ENCODE peak calls at places on chromosomes 11 and 22, in five cellular contexts. One of them, this sample, is unnamed.

GRCh38 chr22:22021160-22021750 is 38.7 kb upstream of the TOP3B start:
- DNase-seq in mammary epithelial cell: peak; percentile 88
- DNase-seq in cardiac muscle cell: no peak
- DNase-seq in suprapubic skin: no peak
- DNase-seq in stomach: no peak
- DNase-seq in this sample: no peak

GRCh38 chr22:17580461-17581031 is 17.2 kb downstream of the SLC25A18 start:
- DNase-seq in stomach: peak; percentile 36
- DNase-seq in cardiac muscle cell: peak; percentile 65
- DNase-seq in suprapubic skin: no peak
- DNase-seq in mammary epithelial cell: no peak
- DNase-seq in this sample: no peak

GRCh38 chr11:112968988-112969714 is 7.9 kb downstream of the NCAM1 start:
- DNase-seq in stomach: no peak
- DNase-seq in mammary epithelial cell: no peak
- DNase-seq in suprapubic skin: no peak
- DNase-seq in cardiac muscle cell: peak; percentile 78
- DNase-seq in this sample: no peak

GRCh38 chr11:128852327-128853023 is 14.6 kb downstream of the KCNJ1 start:
- DNase-seq in stomach: no peak
- DNase-seq in mammary epithelial cell: no peak
- DNase-seq in cardiac muscle cell: no peak
- DNase-seq in suprapubic skin: no peak
- DNase-seq in this sample: no peak

GRCh38 chr22:19976671-19977070 is 35.1 kb upstream of the TXNRD2 start:
- DNase-seq in suprapubic skin: no peak
- DNase-seq in cardiac muscle cell: no peak
- DNase-seq in mammary epithelial cell: no peak
- DNase-seq in stomach: no peak
- DNase-seq in this sample: no peak

GRCh38 chr22:27370281-27370680 is 431.3 kb downstream of the MN1 start:
- DNase-seq in stomach: no peak
- DNase-seq in cardiac muscle cell: peak; percentile 9
- DNase-seq in mammary epithelial cell: no peak
- DNase-seq in suprapubic skin: no peak
- DNase-seq in this sample: no peak

GRCh38 chr11:121521145-121522042 is 68.6 kb upstream of the SORL1-AS1 start:
- DNase-seq in mammary epithelial cell: peak; percentile 74
- DNase-seq in stomach: no peak
- DNase-seq in suprapubic skin: no peak
- DNase-seq in cardiac muscle cell: no peak
- DNase-seq in this sample: no peak

GRCh38 chr22:38305481-38306448 is 11.5 kb downstream of the CSNK1E start:
- DNase-seq in suprapubic skin: no peak
- DNase-seq in mammary epithelial cell: peak; percentile 63
- DNase-seq in stomach: no peak
- DNase-seq in cardiac muscle cell: peak; percentile 68
- DNase-seq in this sample: no peak

GRCh38 chr22:43734370-43735005 is 77.6 kb downstream of the EFCAB6 start:
- DNase-seq in mammary epithelial cell: no peak
- DNase-seq in stomach: no peak
- DNase-seq in suprapubic skin: no peak
- DNase-seq in cardiac muscle cell: no peak
- DNase-seq in this sample: no peak

GRCh38 chr11:117230981-117231636 is 764 bp downstream of the PCSK7 start:
- DNase-seq in stomach: no peak
- DNase-seq in mammary epithelial cell: peak; percentile 19
- DNase-seq in cardiac muscle cell: no peak
- DNase-seq in suprapubic skin: peak; percentile 52
- DNase-seq in this sample: no peak

GRCh38 chr22:38831166-38831945 is 12.5 kb downstream of the NPTXR start:
- DNase-seq in suprapubic skin: no peak
- DNase-seq in cardiac muscle cell: peak; percentile 84
- DNase-seq in stomach: no peak
- DNase-seq in mammary epithelial cell: peak; percentile 75
- DNase-seq in this sample: no peak

GRCh38 chr11:34749666-34750659 is 129.1 kb downstream of the EHF start:
- DNase-seq in suprapubic skin: peak; percentile 86
- DNase-seq in stomach: peak; percentile 94
- DNase-seq in cardiac muscle cell: peak; percentile 98
- DNase-seq in mammary epithelial cell: peak; percentile 86
- DNase-seq in this sample: peak; percentile 72

GRCh38 chr22:17779286-17780115 is 5.2 kb upstream of the BID start:
- DNase-seq in stomach: no peak
- DNase-seq in suprapubic skin: no peak
- DNase-seq in cardiac muscle cell: no peak
- DNase-seq in mammary epithelial cell: no peak
- DNase-seq in this sample: no peak

GRCh38 chr22:34105461-34106062 is 185.3 kb upstream of the LARGE1 start:
- DNase-seq in stomach: peak; percentile 81
- DNase-seq in mammary epithelial cell: peak; percentile 20
- DNase-seq in cardiac muscle cell: no peak
- DNase-seq in suprapubic skin: no peak
- DNase-seq in this sample: peak; percentile 35
- TF ChIP-seq CTCF in stomach: peak; percentile 80
- TF ChIP-seq CTCF in mammary epithelial cell: peak; percentile 18
- TF ChIP-seq CTCF in cardiac muscle cell: no peak
- TF ChIP-seq CTCF in suprapubic skin: peak; percentile 64
- TF ChIP-seq CTCF in this sample: peak; percentile 51

DNA sequence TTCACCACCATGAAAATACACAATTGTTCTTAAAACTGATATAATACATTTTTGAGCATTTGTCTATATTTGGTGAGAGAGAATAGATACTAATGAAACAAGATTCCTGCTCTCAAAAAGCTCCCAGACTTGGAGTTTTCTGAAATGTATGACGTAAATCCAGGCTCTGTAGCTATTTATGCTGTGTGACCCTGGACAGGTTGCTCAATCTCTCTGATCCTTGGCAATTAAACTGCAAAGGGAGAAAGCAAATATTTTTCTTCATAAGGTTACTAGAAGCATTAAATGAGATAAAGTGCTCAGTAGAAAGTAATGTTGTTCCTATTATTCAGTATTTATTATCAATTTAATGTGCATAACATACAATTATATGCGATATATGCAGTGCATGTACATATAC is 42.5 kb downstream of the SVIP start:
- DNase-seq in stomach: no peak
- DNase-seq in cardiac muscle cell: no peak
- DNase-seq in mammary epithelial cell: no peak
- DNase-seq in suprapubic skin: no peak
- DNase-seq in this sample: no peak
- H3K4me1 ChIP-seq in stomach: no peaks in the 10 kb centered on the region
- H3K4me1 ChIP-seq in cardiac muscle cell: no peaks in the 10 kb centered on the region
- H3K4me1 ChIP-seq in mammary epithelial cell: peaks cover 6% of the 10 kb centered on the region
- H3K4me1 ChIP-seq in suprapubic skin: no peaks in the 10 kb centered on the region
- H3K4me1 ChIP-seq in this sample: no peaks in the 10 kb centered on the region

GRCh38 chr22:49947296-49947622 is 13.3 kb upstream of the PIM3 start:
- DNase-seq in stomach: no peak
- DNase-seq in cardiac muscle cell: no peak
- DNase-seq in suprapubic skin: no peak
- DNase-seq in mammary epithelial cell: no peak
- DNase-seq in this sample: no peak
- H3K27ac ChIP-seq in stomach: peak overlapping the region; percentile 97
- H3K27ac ChIP-seq in cardiac muscle cell: no peak overlapping the region
- H3K27ac ChIP-seq in suprapubic skin: peak overlapping the region; percentile 92
- H3K27ac ChIP-seq in mammary epithelial cell: peak overlapping the region; percentile 27
- H3K27ac ChIP-seq in this sample: peak overlapping the region; percentile 86

DNA sequence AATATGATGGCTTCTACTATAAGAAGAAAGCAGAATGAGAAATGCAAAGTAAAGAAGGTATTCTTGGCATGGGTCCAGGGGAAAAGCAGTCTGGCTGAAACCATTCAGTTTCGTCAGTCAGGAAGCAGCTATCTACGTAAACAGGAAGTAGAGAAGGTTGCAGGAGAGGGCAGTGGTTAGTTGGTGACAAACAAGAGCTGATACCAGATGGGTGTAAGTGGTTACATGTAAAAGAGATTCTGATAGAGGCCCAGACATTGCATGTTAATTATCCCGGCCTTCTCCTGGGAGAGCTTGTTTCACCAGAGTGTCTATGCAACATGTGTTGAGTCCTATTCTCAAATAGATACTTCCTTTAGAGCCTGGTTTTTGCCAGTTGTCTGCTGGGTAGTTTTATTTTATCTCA is 58.4 kb upstream of the PSMA1 start:
- DNase-seq in mammary epithelial cell: peak; percentile 12
- DNase-seq in stomach: peak; percentile 46
- DNase-seq in suprapubic skin: no peak
- DNase-seq in cardiac muscle cell: peak; percentile 96
- DNase-seq in this sample: no peak
- TF ChIP-seq CTCF in mammary epithelial cell: no peak
- TF ChIP-seq CTCF in stomach: no peak
- TF ChIP-seq CTCF in suprapubic skin: no peak
- TF ChIP-seq CTCF in cardiac muscle cell: no peak
- TF ChIP-seq CTCF in this sample: no peak

DNA sequence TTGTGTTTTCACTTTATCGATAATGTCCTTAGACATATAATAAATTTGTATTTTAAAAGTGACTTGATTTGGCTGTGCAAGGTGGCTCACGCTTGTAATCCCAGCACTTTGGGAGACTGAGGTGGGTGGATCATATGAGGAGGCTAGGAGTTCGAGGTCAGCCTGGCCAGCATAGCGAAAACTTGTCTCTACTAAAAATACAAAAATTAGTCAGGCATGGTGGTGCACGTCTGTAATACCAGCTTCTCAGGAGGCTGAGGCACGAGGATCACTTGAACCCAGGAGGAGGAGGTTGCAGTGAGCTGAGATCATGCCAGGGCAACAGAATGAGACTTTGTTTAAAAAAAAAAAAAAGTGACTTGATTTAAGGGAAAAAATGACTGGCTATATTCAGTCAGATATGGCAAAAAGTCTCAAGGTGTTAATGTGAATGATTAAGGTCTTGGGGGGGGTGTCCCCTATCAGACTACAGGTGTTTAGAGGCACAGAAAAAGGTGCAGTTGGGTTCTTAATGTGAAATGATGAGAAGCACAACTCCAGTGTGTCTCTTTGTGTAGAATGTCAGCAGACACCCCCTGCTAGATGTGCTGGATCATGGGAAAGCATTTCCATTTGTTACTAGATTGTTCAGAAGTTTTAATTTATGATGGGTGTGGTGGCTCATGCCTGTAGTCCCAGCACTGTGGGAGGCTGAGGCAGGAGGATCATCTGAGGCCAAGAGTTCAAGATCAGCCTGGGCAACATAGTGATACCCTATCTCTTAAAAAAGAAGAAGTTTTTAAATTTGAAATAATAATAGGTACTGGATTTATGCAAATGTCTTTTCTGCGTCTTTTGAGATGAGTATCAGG is 17.0 kb downstream of the NEAT1 start:
- DNase-seq in mammary epithelial cell: no peak
- DNase-seq in cardiac muscle cell: peak; percentile 46
- DNase-seq in suprapubic skin: no peak
- DNase-seq in stomach: peak; percentile 24
- DNase-seq in this sample: peak; percentile 19
- H3K4me1 ChIP-seq in mammary epithelial cell: peaks cover 12% of the 10 kb centered on the region
- H3K4me1 ChIP-seq in cardiac muscle cell: no peaks in the 10 kb centered on the region
- H3K4me1 ChIP-seq in suprapubic skin: peaks cover 98% of the 10 kb centered on the region
- H3K4me1 ChIP-seq in stomach: peaks cover 44% of the 10 kb centered on the region
- H3K4me1 ChIP-seq in this sample: peaks cover 32% of the 10 kb centered on the region

DNA sequence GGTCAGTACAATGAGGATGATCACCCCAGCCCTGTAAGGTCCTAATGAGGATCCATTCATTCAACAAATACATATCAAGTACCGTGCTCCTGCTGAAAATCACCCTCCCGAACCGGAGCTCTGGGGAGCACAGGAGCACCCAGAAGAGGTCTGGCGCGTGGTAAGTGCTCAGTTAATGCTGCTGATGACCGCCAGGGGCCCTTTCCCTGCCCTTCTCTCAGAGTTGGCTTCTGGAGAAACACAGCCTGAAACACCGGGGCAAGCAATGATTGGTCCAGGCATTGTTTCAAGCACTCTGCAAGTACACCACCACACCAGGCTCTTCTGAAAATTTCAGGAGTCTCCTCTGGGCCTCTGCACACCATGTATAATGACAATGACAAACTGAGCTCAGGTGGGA is 3.8 kb upstream of the CCDC86 start:
- DNase-seq in stomach: no peak
- DNase-seq in suprapubic skin: no peak
- DNase-seq in cardiac muscle cell: peak; percentile 53
- DNase-seq in mammary epithelial cell: no peak
- DNase-seq in this sample: no peak
- H3K27ac ChIP-seq in stomach: no peak overlapping the region
- H3K27ac ChIP-seq in suprapubic skin: no peak overlapping the region
- H3K27ac ChIP-seq in cardiac muscle cell: no peak overlapping the region
- H3K27ac ChIP-seq in mammary epithelial cell: no peak overlapping the region
- H3K27ac ChIP-seq in this sample: no peak overlapping the region

DNA sequence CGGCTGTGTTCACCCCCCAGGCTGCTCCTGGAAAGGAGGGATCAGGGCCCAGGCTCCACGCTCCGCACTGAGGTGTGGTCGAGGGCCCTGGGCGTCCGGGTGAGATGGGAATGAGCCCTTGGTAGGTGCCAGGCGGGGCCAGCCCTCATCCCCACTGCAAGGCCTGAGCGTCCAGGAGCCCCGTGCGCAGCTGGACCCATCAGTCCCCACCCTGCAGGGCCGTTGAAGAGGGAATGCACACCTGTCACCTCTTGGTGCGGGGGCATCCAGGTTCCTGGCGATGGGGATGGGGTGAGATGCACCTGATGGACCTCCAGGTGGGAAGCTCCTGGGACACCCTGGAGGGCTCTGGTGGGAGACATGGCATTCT is 72.2 kb downstream of the KCNQ1 start:
- DNase-seq in suprapubic skin: peak; percentile 74
- DNase-seq in mammary epithelial cell: no peak
- DNase-seq in cardiac muscle cell: no peak
- DNase-seq in stomach: no peak
- DNase-seq in this sample: peak; percentile 24
- TF ChIP-seq CTCF in suprapubic skin: no peak
- TF ChIP-seq CTCF in mammary epithelial cell: no peak
- TF ChIP-seq CTCF in cardiac muscle cell: no peak
- TF ChIP-seq CTCF in stomach: no peak
- TF ChIP-seq CTCF in this sample: no peak

DNA sequence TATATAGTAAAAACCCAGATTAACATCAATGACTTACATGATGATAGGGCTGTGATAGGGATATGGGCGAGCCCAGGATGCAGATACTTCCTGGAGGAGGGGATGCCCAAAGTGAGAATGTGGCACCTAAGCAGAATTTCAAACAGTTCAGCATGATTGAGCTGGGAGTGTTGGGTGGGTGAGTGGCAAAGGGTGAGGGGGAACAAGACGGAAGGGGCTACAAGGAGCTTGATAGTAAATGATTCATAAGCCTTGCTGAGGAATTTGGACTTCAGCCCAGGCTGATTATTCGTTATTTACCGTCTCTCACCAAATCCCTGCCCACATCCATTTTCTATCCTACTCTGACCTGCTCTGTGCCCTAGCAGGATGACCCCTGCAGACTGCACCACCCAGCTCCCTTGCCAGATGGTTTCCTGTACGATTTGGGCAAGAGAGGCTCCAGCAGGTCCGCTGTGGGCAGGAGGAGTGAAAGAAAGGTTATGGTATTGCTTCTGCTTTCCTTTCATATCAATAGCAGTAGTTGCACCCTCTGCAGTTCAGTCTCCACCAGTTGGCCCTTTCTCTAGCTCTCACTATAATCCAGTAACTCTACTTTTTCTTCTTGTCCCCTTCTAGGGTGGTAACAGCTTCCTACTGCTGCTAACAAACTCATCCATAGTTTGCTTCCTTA is 30.3 kb upstream of the SIK2 start:
- DNase-seq in cardiac muscle cell: peak; percentile 27
- DNase-seq in stomach: no peak
- DNase-seq in mammary epithelial cell: no peak
- DNase-seq in suprapubic skin: no peak
- DNase-seq in this sample: no peak
- H3K4me1 ChIP-seq in cardiac muscle cell: peaks cover 5% of the 10 kb centered on the region
- H3K4me1 ChIP-seq in stomach: peaks cover 31% of the 10 kb centered on the region
- H3K4me1 ChIP-seq in mammary epithelial cell: no peaks in the 10 kb centered on the region
- H3K4me1 ChIP-seq in suprapubic skin: peaks cover 22% of the 10 kb centered on the region
- H3K4me1 ChIP-seq in this sample: no peaks in the 10 kb centered on the region

GRCh38 chr11:8068605-8069221 is 12.3 kb upstream of the TUB start:
- DNase-seq in mammary epithelial cell: no peak
- DNase-seq in suprapubic skin: no peak
- DNase-seq in cardiac muscle cell: peak; percentile 94
- DNase-seq in stomach: no peak
- DNase-seq in this sample: no peak
- H3K27ac ChIP-seq in mammary epithelial cell: no peak overlapping the region
- H3K27ac ChIP-seq in suprapubic skin: peak overlapping the region; percentile 49
- H3K27ac ChIP-seq in cardiac muscle cell: peak overlapping the region; percentile 34
- H3K27ac ChIP-seq in stomach: peak overlapping the region; percentile 43
- H3K27ac ChIP-seq in this sample: no peak overlapping the region